ENCODE peak calls at places on chromosomes 3 and 15, in nine cellular contexts. One of them, this sample, is unnamed.

GRCh38 chr3:47283596-47284364 is 1.0 kb downstream of the KLHL18 start:
- DNase-seq in cardiac muscle cell: peak
- DNase-seq in lower leg skin: no peak
- DNase-seq in A549: no peak
- DNase-seq in hepatocyte: peak
- DNase-seq in astrocyte of the spinal cord: peak
- DNase-seq in astrocyte: no peak
- DNase-seq in esophagus squamous epithelium: no peak
- DNase-seq in breast epithelium: no peak
- DNase-seq in this sample: no peak

GRCh38 chr3:119899178-119899511 is 117.2 kb downstream of the NR1I2 start:
- DNase-seq in astrocyte: no peak
- DNase-seq in hepatocyte: no peak
- DNase-seq in astrocyte of the spinal cord: no peak
- DNase-seq in lower leg skin: no peak
- DNase-seq in A549: no peak
- DNase-seq in breast epithelium: no peak
- DNase-seq in esophagus squamous epithelium: no peak
- DNase-seq in cardiac muscle cell: no peak
- DNase-seq in this sample: no peak

GRCh38 chr3:52094591-52095485 is 38.5 kb upstream of the DUSP7 start:
- DNase-seq in lower leg skin: no peak
- DNase-seq in cardiac muscle cell: peak
- DNase-seq in breast epithelium: no peak
- DNase-seq in astrocyte: no peak
- DNase-seq in A549: no peak
- DNase-seq in hepatocyte: no peak
- DNase-seq in astrocyte of the spinal cord: no peak
- DNase-seq in esophagus squamous epithelium: no peak
- DNase-seq in this sample: no peak

GRCh38 chr3:131053021-131053420 is 26.3 kb downstream of the NEK11 start:
- DNase-seq in cardiac muscle cell: no peak
- DNase-seq in astrocyte of the spinal cord: peak
- DNase-seq in astrocyte: no peak
- DNase-seq in breast epithelium: no peak
- DNase-seq in hepatocyte: no peak
- DNase-seq in lower leg skin: no peak
- DNase-seq in esophagus squamous epithelium: no peak
- DNase-seq in A549: no peak
- DNase-seq in this sample: peak

GRCh38 chr3:62625278-62625677 is 249.9 kb downstream of the CADPS start:
- DNase-seq in breast epithelium: no peak
- DNase-seq in esophagus squamous epithelium: no peak
- DNase-seq in lower leg skin: no peak
- DNase-seq in astrocyte: no peak
- DNase-seq in astrocyte of the spinal cord: no peak
- DNase-seq in hepatocyte: no peak
- DNase-seq in cardiac muscle cell: peak
- DNase-seq in A549: no peak
- DNase-seq in this sample: no peak

GRCh38 chr15:43299411-43299810 is 31.0 kb downstream of the LCMT2 start:
- DNase-seq in esophagus squamous epithelium: no peak
- DNase-seq in breast epithelium: no peak
- DNase-seq in astrocyte: no peak
- DNase-seq in cardiac muscle cell: no peak
- DNase-seq in lower leg skin: no peak
- DNase-seq in hepatocyte: no peak
- DNase-seq in astrocyte of the spinal cord: no peak
- DNase-seq in A549: no peak
- DNase-seq in this sample: no peak

GRCh38 chr3:178500631-178501030 is 35.6 kb upstream of the KCNMB2 start:
- DNase-seq in astrocyte of the spinal cord: peak
- DNase-seq in breast epithelium: no peak
- DNase-seq in esophagus squamous epithelium: no peak
- DNase-seq in cardiac muscle cell: no peak
- DNase-seq in astrocyte: peak
- DNase-seq in A549: no peak
- DNase-seq in hepatocyte: no peak
- DNase-seq in lower leg skin: no peak
- DNase-seq in this sample: peak

GRCh38 chr3:35932995-35933394 is 293.7 kb downstream of the ARPP21 start:
- DNase-seq in lower leg skin: no peak
- DNase-seq in astrocyte of the spinal cord: peak
- DNase-seq in breast epithelium: no peak
- DNase-seq in astrocyte: peak
- DNase-seq in cardiac muscle cell: peak
- DNase-seq in esophagus squamous epithelium: no peak
- DNase-seq in hepatocyte: no peak
- DNase-seq in A549: peak
- DNase-seq in this sample: peak

GRCh38 chr3:82715091-82715856 is 953.8 kb upstream of the GBE1 start:
- DNase-seq in breast epithelium: no peak
- DNase-seq in cardiac muscle cell: no peak
- DNase-seq in lower leg skin: no peak
- DNase-seq in hepatocyte: no peak
- DNase-seq in esophagus squamous epithelium: no peak
- DNase-seq in astrocyte: no peak
- DNase-seq in astrocyte of the spinal cord: no peak
- DNase-seq in A549: no peak
- DNase-seq in this sample: no peak

GRCh38 chr15:58766290-58766689 is 4.8 kb upstream of the MINDY2 start:
- DNase-seq in astrocyte: no peak
- DNase-seq in lower leg skin: no peak
- DNase-seq in A549: no peak
- DNase-seq in esophagus squamous epithelium: no peak
- DNase-seq in breast epithelium: no peak
- DNase-seq in hepatocyte: no peak
- DNase-seq in cardiac muscle cell: no peak
- DNase-seq in astrocyte of the spinal cord: no peak
- DNase-seq in this sample: no peak

GRCh38 chr15:78368671-78369070 is 28.5 kb downstream of the CRABP1 start:
- DNase-seq in A549: no peak
- DNase-seq in hepatocyte: peak
- DNase-seq in lower leg skin: no peak
- DNase-seq in cardiac muscle cell: peak
- DNase-seq in astrocyte: no peak
- DNase-seq in astrocyte of the spinal cord: peak
- DNase-seq in esophagus squamous epithelium: no peak
- DNase-seq in breast epithelium: no peak
- DNase-seq in this sample: no peak

GRCh38 chr15:57259511-57260143 is 116.7 kb upstream of the CGNL1 start:
- DNase-seq in astrocyte: no peak
- DNase-seq in hepatocyte: no peak
- DNase-seq in breast epithelium: no peak
- DNase-seq in astrocyte of the spinal cord: peak
- DNase-seq in A549: no peak
- DNase-seq in lower leg skin: no peak
- DNase-seq in cardiac muscle cell: peak
- DNase-seq in esophagus squamous epithelium: no peak
- DNase-seq in this sample: no peak

GRCh38 chr15:47949815-47950214 is 171.0 kb upstream of the SLC24A5 start:
- DNase-seq in esophagus squamous epithelium: no peak
- DNase-seq in astrocyte: no peak
- DNase-seq in astrocyte of the spinal cord: no peak
- DNase-seq in breast epithelium: no peak
- DNase-seq in hepatocyte: no peak
- DNase-seq in lower leg skin: no peak
- DNase-seq in A549: no peak
- DNase-seq in cardiac muscle cell: no peak
- DNase-seq in this sample: no peak

GRCh38 chr3:49465269-49466034 is 4.6 kb upstream of the DAG1 start:
- DNase-seq in A549: no peak
- DNase-seq in astrocyte of the spinal cord: no peak
- DNase-seq in astrocyte: peak
- DNase-seq in hepatocyte: no peak
- DNase-seq in lower leg skin: no peak
- DNase-seq in cardiac muscle cell: no peak
- DNase-seq in esophagus squamous epithelium: no peak
- DNase-seq in breast epithelium: no peak
- DNase-seq in this sample: no peak

GRCh38 chr3:38457111-38458003 is 3.7 kb downstream of the ACVR2B start:
- DNase-seq in A549: peak
- DNase-seq in breast epithelium: no peak
- DNase-seq in lower leg skin: no peak
- DNase-seq in hepatocyte: peak
- DNase-seq in esophagus squamous epithelium: no peak
- DNase-seq in cardiac muscle cell: no peak
- DNase-seq in astrocyte of the spinal cord: peak
- DNase-seq in astrocyte: no peak
- DNase-seq in this sample: no peak

GRCh38 chr3:38458796-38459498 is 5.3 kb downstream of the ACVR2B start:
- DNase-seq in lower leg skin: no peak
- DNase-seq in astrocyte: peak
- DNase-seq in esophagus squamous epithelium: no peak
- DNase-seq in astrocyte of the spinal cord: peak
- DNase-seq in breast epithelium: peak
- DNase-seq in hepatocyte: no peak
- DNase-seq in cardiac muscle cell: no peak
- DNase-seq in A549: no peak
- DNase-seq in this sample: peak

GRCh38 chr3:38459499-38460048 is 5.9 kb downstream of the ACVR2B start:
- DNase-seq in hepatocyte: no peak
- DNase-seq in breast epithelium: no peak
- DNase-seq in astrocyte of the spinal cord: no peak
- DNase-seq in astrocyte: no peak
- DNase-seq in lower leg skin: no peak
- DNase-seq in esophagus squamous epithelium: no peak
- DNase-seq in A549: no peak
- DNase-seq in cardiac muscle cell: no peak
- DNase-seq in this sample: no peak

GRCh38 chr3:38460377-38461085 is 6.8 kb downstream of the ACVR2B start:
- DNase-seq in hepatocyte: no peak
- DNase-seq in A549: no peak
- DNase-seq in astrocyte: no peak
- DNase-seq in esophagus squamous epithelium: no peak
- DNase-seq in astrocyte of the spinal cord: no peak
- DNase-seq in cardiac muscle cell: peak
- DNase-seq in breast epithelium: no peak
- DNase-seq in lower leg skin: no peak
- DNase-seq in this sample: no peak

GRCh38 chr3:38461086-38461390 is 7.3 kb downstream of the ACVR2B start:
- DNase-seq in A549: no peak
- DNase-seq in breast epithelium: no peak
- DNase-seq in lower leg skin: no peak
- DNase-seq in esophagus squamous epithelium: no peak
- DNase-seq in cardiac muscle cell: no peak
- DNase-seq in hepatocyte: no peak
- DNase-seq in astrocyte of the spinal cord: no peak
- DNase-seq in astrocyte: no peak
- DNase-seq in this sample: no peak
- H3K4me3 ChIP-seq in A549: no peak
- H3K4me3 ChIP-seq in breast epithelium: no peak
- H3K4me3 ChIP-seq in lower leg skin: no peak
- H3K4me3 ChIP-seq in esophagus squamous epithelium: no peak
- H3K4me3 ChIP-seq in cardiac muscle cell: no peak
- H3K4me3 ChIP-seq in hepatocyte: no peak
- H3K4me3 ChIP-seq in astrocyte of the spinal cord: no peak
- H3K4me3 ChIP-seq in astrocyte: no peak
- H3K4me3 ChIP-seq in this sample: no peak

GRCh38 chr15:60737217-60737616 is 258.3 kb upstream of the ICE2 start:
- DNase-seq in breast epithelium: no peak
- DNase-seq in hepatocyte: no peak
- DNase-seq in A549: no peak
- DNase-seq in astrocyte of the spinal cord: no peak
- DNase-seq in astrocyte: no peak
- DNase-seq in esophagus squamous epithelium: no peak
- DNase-seq in lower leg skin: no peak
- DNase-seq in cardiac muscle cell: no peak
- DNase-seq in this sample: no peak
- TF ChIP-seq CTCF in breast epithelium: no peak
- TF ChIP-seq CTCF in hepatocyte: no peak
- TF ChIP-seq CTCF in A549: no peak
- TF ChIP-seq CTCF in astrocyte of the spinal cord: no peak
- TF ChIP-seq CTCF in astrocyte: no peak
- TF ChIP-seq CTCF in esophagus squamous epithelium: no peak
- TF ChIP-seq CTCF in lower leg skin: no peak
- TF ChIP-seq CTCF in cardiac muscle cell: no peak
- TF ChIP-seq CTCF in this sample: no peak

GRCh38 chr3:15205934-15206661 is at the start of gene CAPN7:
- DNase-seq in cardiac muscle cell: peak
- DNase-seq in astrocyte: peak
- DNase-seq in hepatocyte: peak
- DNase-seq in breast epithelium: peak
- DNase-seq in astrocyte of the spinal cord: peak
- DNase-seq in A549: peak
- DNase-seq in lower leg skin: peak
- DNase-seq in esophagus squamous epithelium: no peak
- DNase-seq in this sample: peak

GRCh38 chr3:15211934-15212333 is 5.9 kb downstream of the CAPN7 start:
- DNase-seq in astrocyte of the spinal cord: no peak
- DNase-seq in A549: no peak
- DNase-seq in esophagus squamous epithelium: no peak
- DNase-seq in breast epithelium: no peak
- DNase-seq in astrocyte: no peak
- DNase-seq in lower leg skin: no peak
- DNase-seq in cardiac muscle cell: no peak
- DNase-seq in hepatocyte: no peak
- DNase-seq in this sample: no peak

GRCh38 chr3:15205482-15205933 is 538 bp upstream of the CAPN7 start:
- DNase-seq in lower leg skin: no peak
- DNase-seq in astrocyte: no peak
- DNase-seq in A549: no peak
- DNase-seq in hepatocyte: no peak
- DNase-seq in astrocyte of the spinal cord: no peak
- DNase-seq in breast epithelium: no peak
- DNase-seq in esophagus squamous epithelium: no peak
- DNase-seq in cardiac muscle cell: no peak
- DNase-seq in this sample: no peak

GRCh38 chr3:15206662-15207576 is 873 bp downstream of the CAPN7 start:
- DNase-seq in lower leg skin: no peak
- DNase-seq in astrocyte of the spinal cord: peak
- DNase-seq in cardiac muscle cell: peak
- DNase-seq in hepatocyte: peak
- DNase-seq in A549: peak
- DNase-seq in astrocyte: peak
- DNase-seq in breast epithelium: peak
- DNase-seq in esophagus squamous epithelium: no peak
- DNase-seq in this sample: peak

GRCh38 chr3:15207836-15208504 is 1.9 kb downstream of the CAPN7 start:
- DNase-seq in astrocyte of the spinal cord: no peak
- DNase-seq in cardiac muscle cell: no peak
- DNase-seq in esophagus squamous epithelium: no peak
- DNase-seq in lower leg skin: no peak
- DNase-seq in astrocyte: no peak
- DNase-seq in A549: no peak
- DNase-seq in breast epithelium: no peak
- DNase-seq in hepatocyte: no peak
- DNase-seq in this sample: peak
- H3K4me3 ChIP-seq in astrocyte of the spinal cord: peak
- H3K4me3 ChIP-seq in cardiac muscle cell: peak
- H3K4me3 ChIP-seq in esophagus squamous epithelium: peak
- H3K4me3 ChIP-seq in lower leg skin: no peak
- H3K4me3 ChIP-seq in astrocyte: peak
- H3K4me3 ChIP-seq in A549: peak
- H3K4me3 ChIP-seq in breast epithelium: peak
- H3K4me3 ChIP-seq in hepatocyte: peak
- H3K4me3 ChIP-seq in this sample: peak

GRCh38 chr3:54339608-54340007 is 217.3 kb downstream of the CACNA2D3 start:
- DNase-seq in esophagus squamous epithelium: no peak
- DNase-seq in lower leg skin: no peak
- DNase-seq in hepatocyte: no peak
- DNase-seq in A549: no peak
- DNase-seq in cardiac muscle cell: no peak
- DNase-seq in breast epithelium: no peak
- DNase-seq in astrocyte of the spinal cord: no peak
- DNase-seq in astrocyte: no peak
- DNase-seq in this sample: no peak
- TF ChIP-seq CTCF in esophagus squamous epithelium: no peak
- TF ChIP-seq CTCF in lower leg skin: no peak
- TF ChIP-seq CTCF in hepatocyte: peak
- TF ChIP-seq CTCF in A549: no peak
- TF ChIP-seq CTCF in cardiac muscle cell: peak
- TF ChIP-seq CTCF in breast epithelium: no peak
- TF ChIP-seq CTCF in astrocyte of the spinal cord: no peak
- TF ChIP-seq CTCF in astrocyte: no peak
- TF ChIP-seq CTCF in this sample: no peak